ENCODE peak calls at places on chromosomes 2 and 18, in six cellular contexts. I is IMR-90, M is H9, O is mesenchymal stem cell, L is H1, T is trophoblast cell. B is an unnamed sample.

GRCh38 chr2:166375205-166375735 is 474 bp downstream of the SCN9A start:
- DNase-seq in L (no peak), I (peak), O (peak), T (no peak), M (no peak), B (no peak)

GRCh38 chr2:226622484-226622883 is 177.1 kb downstream of the IRS1 start:
- DNase-seq in O (no peak), L (no peak), T (peak), M (no peak), I (no peak), B (no peak)

GRCh38 chr2:4053769-4054493 is 350.6 kb downstream of the DCDC2C start:
- DNase-seq in L (no peak), I (no peak), O (no peak), T (no peak), M (no peak), B (no peak)

GRCh38 chr2:102932521-102932920 is 170.7 kb downstream of the TMEM182 start:
- DNase-seq in T (no peak), M (no peak), L (no peak), O (no peak), I (no peak), B (peak)

GRCh38 chr2:20208487-20208882 is 16.4 kb downstream of the SDC1 start:
- DNase-seq in L (no peak), T (peak), O (peak), M (no peak), I (no peak), B (no peak)

GRCh38 chr18:49377742-49378141 is 82.7 kb downstream of the DYM start:
- DNase-seq in O (no peak), T (no peak), M (no peak), I (no peak), L (no peak), B (no peak)

GRCh38 chr2:120620025-120620793 is 115.5 kb upstream of the GLI2 start:
- DNase-seq in L (no peak), M (no peak), T (peak), I (peak), O (peak), B (no peak)

GRCh38 chr2:221911890-221912289 is 339.8 kb upstream of the EPHA4 start:
- DNase-seq in M (no peak), I (no peak), O (no peak), T (no peak), L (no peak), B (peak)

GRCh38 chr2:46634905-46635304 is 155.5 kb downstream of the TMEM247 start:
- DNase-seq in M (no peak), L (no peak), I (no peak), T (no peak), O (no peak), B (no peak)

GRCh38 chr2:182144039-182144779 is 158.6 kb downstream of the PPP1R1C start:
- DNase-seq in M (no peak), I (no peak), L (no peak), T (peak), O (no peak), B (no peak)

GRCh38 chr18:79528296-79528695 is 132.6 kb downstream of the NFATC1 start:
- DNase-seq in I (no peak), O (no peak), T (no peak), L (no peak), M (no peak), B (no peak)

GRCh38 chr18:12302391-12303147 is 5.5 kb upstream of the TUBB6 start:
- DNase-seq in I (no peak), M (no peak), L (no peak), T (no peak), O (no peak), B (no peak)

GRCh38 chr18:44518091-44518490 is 162.6 kb upstream of the SETBP1 start:
- DNase-seq in L (no peak), T (no peak), O (no peak), M (no peak), I (no peak), B (no peak)

GRCh38 chr2:98727758-98728718 is 2.9 kb downstream of the MGAT4A start:
- DNase-seq in I (no peak), L (no peak), M (no peak), T (no peak), O (no peak), B (no peak)

GRCh38 chr18:59740131-59740530 is 42.9 kb upstream of the CCBE1 start:
- DNase-seq in I (no peak), L (no peak), O (no peak), T (no peak), M (no peak), B (no peak)

GRCh38 chr2:50358586-50358985 is 673.3 kb downstream of the NRXN1 start:
- DNase-seq in O (no peak), I (no peak), M (no peak), L (no peak), T (no peak), B (no peak)

GRCh38 chr2:6917071-6917760 is at the start of gene RNF144A:
- DNase-seq in T (peak), M (peak), L (peak), O (peak), I (peak), B (peak)

GRCh38 chr2:232341061-232341738 is 37.4 kb upstream of the ALPP start:
- DNase-seq in O (no peak), I (no peak), L (peak), T (no peak), M (no peak), B (no peak)

GRCh38 chr2:72235497-72236413 is 88.1 kb upstream of the CYP26B1 start:
- DNase-seq in I (no peak), M (no peak), O (no peak), L (no peak), T (no peak), B (no peak)

GRCh38 chr18:56902653-56903052 is 244.2 kb upstream of the BOD1L2 start:
- DNase-seq in O (no peak), T (no peak), M (no peak), L (no peak), I (no peak), B (no peak)

GRCh38 chr2:100178085-100178788 is 35.8 kb upstream of the AFF3 start:
- DNase-seq in I (peak), O (peak), T (peak), M (peak), L (peak), B (peak)

GRCh38 chr2:45276914-45277313 is 267.7 kb upstream of the SIX2 start:
- DNase-seq in I (no peak), M (no peak), L (no peak), T (peak), O (no peak), B (no peak)

GRCh38 chr2:127146071-127146725 is 39.2 kb upstream of the BIN1 start:
- DNase-seq in I (no peak), M (no peak), T (no peak), L (peak), O (no peak), B (no peak)

GRCh38 chr2:120308038-120308910 is 37.7 kb upstream of the INHBB start:
- DNase-seq in L (no peak), M (no peak), T (no peak), I (no peak), O (no peak), B (no peak)

GRCh38 chr2:12915792-12916191 is 199.1 kb downstream of the TRIB2 start:
- DNase-seq in I (peak), L (no peak), T (no peak), O (no peak), M (no peak), B (no peak)

GRCh38 chr2:221572821-221573429 is 821 bp upstream of the EPHA4 start:
- DNase-seq in L (peak), O (peak), T (peak), I (peak), M (peak), B (peak)

GRCh38 chr2:43199492-43200481 is 26.6 kb downstream of the ZFP36L2 start:
- DNase-seq in M (peak), O (peak), L (no peak), I (peak), T (peak), B (no peak)

GRCh38 chr18:3425030-3425429 is 24.9 kb upstream of the TGIF1 start:
- DNase-seq in I (no peak), O (no peak), M (no peak), L (no peak), T (no peak), B (no peak)
- H2BK120ac ChIP-seq in I (no peak), O (no peak), M (no peak), L (no peak), T (no peak), B (no peak)

DNA sequence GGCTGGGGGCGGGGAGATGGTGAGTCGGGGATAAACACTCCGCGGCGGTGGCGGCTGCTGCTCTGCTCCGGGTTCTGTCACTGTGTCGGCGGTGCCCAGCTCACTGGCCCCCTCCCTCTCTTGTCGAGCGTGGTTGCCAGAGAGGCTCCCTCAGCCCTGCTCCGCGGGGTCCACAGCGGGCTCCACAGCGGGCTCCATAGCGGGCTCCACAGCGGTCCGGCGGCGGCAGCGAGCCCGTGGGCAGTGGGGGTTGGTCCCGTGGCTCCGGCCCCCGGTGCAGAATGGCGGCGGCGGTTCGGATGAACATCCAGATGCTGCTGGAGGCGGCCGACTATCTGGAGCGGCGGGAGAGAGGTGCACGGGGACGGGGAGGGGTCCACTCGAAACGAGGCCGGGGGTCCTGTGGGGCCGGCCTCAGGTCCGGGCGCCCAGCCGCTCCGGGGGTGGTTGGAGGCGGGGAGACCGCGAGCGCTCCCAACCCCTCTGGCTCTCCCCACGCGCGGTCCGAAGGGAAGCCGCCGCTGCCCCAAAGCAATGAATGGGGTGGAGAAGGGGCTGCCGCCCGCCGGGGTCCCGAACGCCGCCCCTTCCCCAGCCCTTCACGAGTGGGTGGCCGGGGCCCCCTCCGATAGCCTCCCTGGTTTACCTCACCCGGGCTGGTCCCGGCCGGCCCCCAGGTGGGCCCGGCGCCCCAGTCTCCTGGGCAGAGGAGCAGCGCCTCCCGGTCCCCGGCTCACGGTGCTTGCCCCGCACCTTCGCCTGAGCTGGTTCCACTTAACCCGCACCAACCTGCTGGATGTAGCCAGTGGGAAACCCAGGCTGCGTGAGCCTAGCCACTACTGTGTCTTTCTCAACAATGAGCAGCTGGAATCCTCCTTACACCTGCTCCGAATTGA is at the start of gene MXD1:
- DNase-seq in M (peak), T (peak), L (no peak), I (no peak), O (peak), B (no peak)
- H2AFZ ChIP-seq in M (no peak), T (peak), L (no peak), I (peak), O (peak), B (peak)

GRCh38 chr18:58671122-58671940 is at the start of gene MALT1:
- DNase-seq in T (peak), M (peak), O (peak), I (peak), L (peak), B (peak)
- H2BK120ac ChIP-seq in T (peak), M (no peak), O (no peak), I (peak), L (no peak), B (no peak)

GRCh38 chr2:24881623-24882022 is 38.4 kb downstream of the ADCY3 start:
- DNase-seq in M (no peak), L (no peak), I (no peak), T (peak), O (no peak), B (no peak)
- H2AFZ ChIP-seq in M (no peak), L (no peak), I (no peak), T (no peak), O (no peak), B (no peak)

GRCh38 chr2:207473866-207474251 is 55.9 kb upstream of the CREB1 start:
- DNase-seq in M (no peak), O (no peak), I (no peak), T (no peak), L (no peak), B (no peak)
- H2BK120ac ChIP-seq in M (no peak), O (no peak), I (peak), T (no peak), L (no peak), B (no peak)

GRCh38 chr2:73821669-73822068 is 7.1 kb upstream of the STAMBP start:
- DNase-seq in I (no peak), L (no peak), T (no peak), M (no peak), O (no peak), B (no peak)
- H2AFZ ChIP-seq in I (no peak), L (no peak), T (no peak), M (no peak), O (no peak), B (no peak)

DNA sequence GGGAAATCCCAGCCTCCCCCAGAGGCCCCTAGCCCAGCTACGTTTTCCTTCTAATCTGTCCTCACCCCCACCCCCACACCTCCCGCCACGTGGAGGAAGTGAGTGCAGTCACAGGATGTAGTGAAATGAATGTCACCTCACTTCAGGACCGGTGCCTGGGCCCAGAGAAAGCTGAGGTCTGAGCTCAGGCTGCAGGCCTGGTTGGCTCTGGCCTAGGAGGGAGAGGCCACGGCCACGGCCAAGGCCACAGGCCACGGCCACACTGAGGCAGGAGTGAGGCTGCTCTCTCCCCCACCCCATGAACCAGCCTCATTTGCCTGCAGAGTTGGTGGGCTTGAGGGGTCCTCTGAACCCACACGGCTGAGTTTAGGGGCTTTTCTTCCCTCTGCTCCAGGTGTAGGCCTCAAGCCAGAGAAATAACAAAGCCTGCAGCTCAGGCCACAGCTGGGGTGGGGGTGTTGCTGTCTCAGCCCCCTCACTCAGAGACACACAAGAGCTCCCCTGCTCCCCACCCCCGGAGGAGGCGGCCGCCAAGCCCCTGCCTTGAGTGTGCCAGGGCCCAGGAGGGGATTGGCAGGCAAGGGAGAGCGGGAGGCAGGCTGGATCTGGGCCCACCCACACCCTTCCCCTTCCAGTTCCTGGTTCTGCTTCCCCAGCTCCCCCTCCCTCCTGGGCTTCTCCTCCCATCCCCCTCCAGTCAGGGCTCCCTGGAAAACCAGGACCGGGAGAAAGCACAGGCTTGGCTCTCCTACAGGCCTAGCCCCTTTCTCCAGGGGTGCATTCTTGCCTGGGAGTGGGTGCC is 27.0 kb downstream of the DNMT3A start:
- DNase-seq in L (peak), T (no peak), M (peak), I (peak), O (peak), B (peak)
- H2BK120ac ChIP-seq in L (peak), T (peak), M (no peak), I (no peak), O (peak), B (peak)

GRCh38 chr2:234950730-234951385 is 959 bp upstream of the SH3BP4 start:
- DNase-seq in O (peak), I (peak), T (peak), L (no peak), M (no peak), B (no peak)

GRCh38 chr2:234950435-234950729 is 1.4 kb upstream of the SH3BP4 start:
- DNase-seq in M (no peak), L (no peak), I (no peak), T (no peak), O (no peak), B (no peak)

GRCh38 chr2:234952270-234953115 is 676 bp downstream of the SH3BP4 start:
- DNase-seq in L (peak), O (peak), T (peak), I (no peak), M (no peak), B (no peak)

GRCh38 chr2:234949762-234950434 is 1.9 kb upstream of the SH3BP4 start:
- DNase-seq in T (peak), I (peak), M (no peak), O (peak), L (no peak), B (no peak)

GRCh38 chr2:234951386-234952269 is at the start of gene SH3BP4:
- DNase-seq in O (peak), I (peak), T (peak), L (peak), M (peak), B (peak)
- H2AFZ ChIP-seq in O (no peak), I (peak), T (peak), L (no peak), M (no peak), B (peak)

GRCh38 chr2:171160119-171160629 is 519 bp downstream of the TLK1 start:
- DNase-seq in T (peak), L (no peak), I (peak), O (peak), M (peak), B (peak)

GRCh38 chr2:171159326-171160118 is 1.2 kb downstream of the TLK1 start:
- DNase-seq in O (peak), I (peak), T (peak), M (peak), L (peak), B (peak)

GRCh38 chr2:171161425-171162289 is 964 bp upstream of the TLK1 start:
- DNase-seq in M (no peak), I (no peak), L (no peak), O (no peak), T (no peak), B (no peak)

GRCh38 chr2:171158790-171159325 is 1.8 kb downstream of the TLK1 start:
- DNase-seq in T (peak), O (peak), L (no peak), I (no peak), M (no peak), B (peak)

DNA sequence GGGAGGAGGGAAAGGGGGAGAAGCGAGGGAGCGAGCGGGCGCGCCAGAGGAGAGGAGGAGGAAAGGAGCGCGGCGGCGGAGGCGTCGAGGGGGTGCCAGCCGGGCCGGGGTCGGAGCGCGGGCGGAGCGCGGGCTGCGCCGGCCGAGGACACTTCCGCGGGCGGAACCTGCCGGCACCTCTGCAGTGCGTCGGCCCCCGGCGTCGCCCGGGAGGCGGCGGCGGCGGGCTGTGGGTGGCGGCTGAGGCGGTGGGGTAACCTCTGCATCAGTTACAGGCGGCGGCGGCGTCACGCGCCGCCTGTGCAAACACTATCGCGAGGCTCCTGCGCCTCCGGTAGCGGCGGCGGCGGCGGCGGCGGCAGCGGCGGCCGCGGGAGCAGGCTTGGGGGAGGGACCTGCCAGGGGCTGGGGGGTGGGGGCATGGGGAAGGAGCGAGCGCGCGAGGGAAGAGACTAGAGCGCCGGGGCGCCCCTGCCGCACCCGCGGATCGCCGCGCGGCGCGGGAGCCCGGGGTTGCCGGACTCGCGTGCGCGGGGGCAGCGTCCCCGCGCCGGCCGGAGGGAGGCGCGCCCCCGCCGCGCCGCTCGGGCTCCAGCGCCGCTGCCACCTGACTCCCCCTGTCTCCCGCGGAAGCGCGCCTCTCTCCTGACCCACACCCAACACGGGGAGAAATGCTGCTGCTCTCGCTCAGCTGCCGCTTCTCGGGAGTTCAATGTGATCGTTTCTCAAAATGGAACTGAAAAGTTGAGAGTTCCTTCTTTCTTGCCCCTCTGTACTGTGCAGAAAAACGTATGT is at the start of gene TLK1:
- DNase-seq in I (peak), T (peak), L (peak), O (peak), M (peak), B (peak)
- H2BK120ac ChIP-seq in I (peak), T (peak), L (no peak), O (peak), M (no peak), B (peak)

B was measured in neuronal stem cell.